ENCODE peak calls at places on chromosomes 1 and 21, in five cellular contexts. One of them, this sample, is unnamed.

GRCh38 chr1:150836129-150836773 is 28.2 kb upstream of the CTSK start:
- ATAC-seq in body of pancreas: no peak
- ATAC-seq in A549: no peak
- ATAC-seq in HepG2: no peak
- ATAC-seq in upper lobe of left lung: no peak
- ATAC-seq in this sample: no peak

GRCh38 chr1:64654519-64655341 is 90.1 kb upstream of the RAVER2 start:
- ATAC-seq in body of pancreas: no peak
- ATAC-seq in A549: no peak
- ATAC-seq in HepG2: no peak
- ATAC-seq in upper lobe of left lung: peak
- ATAC-seq in this sample: no peak

GRCh38 chr1:210850556-210850955 is 283.4 kb downstream of the KCNH1 start:
- ATAC-seq in body of pancreas: no peak
- ATAC-seq in A549: peak
- ATAC-seq in HepG2: no peak
- ATAC-seq in upper lobe of left lung: no peak
- ATAC-seq in this sample: no peak

GRCh38 chr1:156550346-156550745 is 22.0 kb downstream of the IQGAP3 start:
- ATAC-seq in body of pancreas: no peak
- ATAC-seq in A549: no peak
- ATAC-seq in HepG2: no peak
- ATAC-seq in upper lobe of left lung: no peak
- ATAC-seq in this sample: no peak

GRCh38 chr1:38872401-38873026 is 634 bp downstream of the MYCBP start:
- ATAC-seq in body of pancreas: peak
- ATAC-seq in A549: peak
- ATAC-seq in HepG2: peak
- ATAC-seq in upper lobe of left lung: peak
- ATAC-seq in this sample: peak

GRCh38 chr21:39087238-39087975 is 95.8 kb downstream of the PSMG1 start:
- ATAC-seq in body of pancreas: no peak
- ATAC-seq in A549: no peak
- ATAC-seq in HepG2: no peak
- ATAC-seq in upper lobe of left lung: no peak
- ATAC-seq in this sample: no peak

GRCh38 chr1:239675735-239676134 is 289.4 kb downstream of the CHRM3 start:
- ATAC-seq in body of pancreas: no peak
- ATAC-seq in A549: no peak
- ATAC-seq in HepG2: no peak
- ATAC-seq in upper lobe of left lung: no peak
- ATAC-seq in this sample: no peak

GRCh38 chr1:27336756-27337155 is 5.1 kb upstream of the SYTL1 start:
- ATAC-seq in body of pancreas: no peak
- ATAC-seq in A549: no peak
- ATAC-seq in HepG2: no peak
- ATAC-seq in upper lobe of left lung: no peak
- ATAC-seq in this sample: no peak

GRCh38 chr1:234866007-234866866 is 256.3 kb upstream of the IRF2BP2 start:
- ATAC-seq in body of pancreas: peak
- ATAC-seq in A549: peak
- ATAC-seq in HepG2: peak
- ATAC-seq in upper lobe of left lung: peak
- ATAC-seq in this sample: peak

GRCh38 chr1:37255111-37255795 is 219.1 kb upstream of the ZC3H12A start:
- ATAC-seq in body of pancreas: peak
- ATAC-seq in A549: peak
- ATAC-seq in HepG2: peak
- ATAC-seq in upper lobe of left lung: no peak
- ATAC-seq in this sample: no peak

GRCh38 chr1:51740652-51741051 is 123.8 kb downstream of the OSBPL9 start:
- ATAC-seq in body of pancreas: no peak
- ATAC-seq in A549: no peak
- ATAC-seq in HepG2: no peak
- ATAC-seq in upper lobe of left lung: no peak
- ATAC-seq in this sample: no peak

GRCh38 chr1:51749151-51749550 is 129.4 kb downstream of the NRDC start:
- ATAC-seq in body of pancreas: no peak
- ATAC-seq in A549: no peak
- ATAC-seq in HepG2: no peak
- ATAC-seq in upper lobe of left lung: no peak
- ATAC-seq in this sample: no peak

GRCh38 chr1:51744506-51745303 is 127.8 kb downstream of the OSBPL9 start:
- ATAC-seq in body of pancreas: no peak
- ATAC-seq in A549: no peak
- ATAC-seq in HepG2: no peak
- ATAC-seq in upper lobe of left lung: no peak
- ATAC-seq in this sample: no peak

GRCh38 chr1:51741121-51741681 is 124.3 kb downstream of the OSBPL9 start:
- ATAC-seq in body of pancreas: no peak
- ATAC-seq in A549: no peak
- ATAC-seq in HepG2: no peak
- ATAC-seq in upper lobe of left lung: no peak
- ATAC-seq in this sample: no peak

DNA sequence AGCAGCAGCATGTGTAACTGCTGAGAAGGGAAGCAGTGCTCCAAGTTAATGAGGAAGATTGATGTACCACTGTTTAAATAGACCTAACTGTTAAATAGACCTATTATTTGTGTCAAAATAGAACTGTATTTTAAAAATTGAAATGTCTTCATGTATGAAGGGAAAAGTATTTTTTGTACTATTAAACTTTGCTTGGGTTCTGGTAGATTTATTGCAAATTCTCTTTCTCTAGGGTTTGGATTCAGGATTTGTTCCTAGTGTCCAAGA is 128.3 kb downstream of the OSBPL9 start:
- ATAC-seq in body of pancreas: no peak
- ATAC-seq in A549: no peak
- ATAC-seq in HepG2: no peak
- ATAC-seq in upper lobe of left lung: no peak
- ATAC-seq in this sample: no peak
- TF ChIP-seq POLR2A in body of pancreas: no peak
- TF ChIP-seq POLR2A in A549: no peak
- TF ChIP-seq POLR2A in HepG2: no peak
- TF ChIP-seq POLR2A in upper lobe of left lung: no peak
- TF ChIP-seq POLR2A in this sample: no peak

GRCh38 chr1:206550446-206550845 is 43.1 kb downstream of the RASSF5 start:
- ATAC-seq in body of pancreas: peak
- ATAC-seq in A549: peak
- ATAC-seq in HepG2: no peak
- ATAC-seq in upper lobe of left lung: no peak
- ATAC-seq in this sample: no peak
- TF ChIP-seq POLR2A in body of pancreas: no peak
- TF ChIP-seq POLR2A in A549: no peak
- TF ChIP-seq POLR2A in HepG2: no peak
- TF ChIP-seq POLR2A in upper lobe of left lung: no peak
- TF ChIP-seq POLR2A in this sample: no peak

GRCh38 chr1:22050330-22050729 is 2.2 kb upstream of the CDC42 start:
- ATAC-seq in body of pancreas: no peak
- ATAC-seq in A549: no peak
- ATAC-seq in HepG2: no peak
- ATAC-seq in upper lobe of left lung: no peak
- ATAC-seq in this sample: no peak
- TF ChIP-seq POLR2A in body of pancreas: no peak
- TF ChIP-seq POLR2A in A549: no peak
- TF ChIP-seq POLR2A in HepG2: no peak
- TF ChIP-seq POLR2A in upper lobe of left lung: no peak
- TF ChIP-seq POLR2A in this sample: no peak

DNA sequence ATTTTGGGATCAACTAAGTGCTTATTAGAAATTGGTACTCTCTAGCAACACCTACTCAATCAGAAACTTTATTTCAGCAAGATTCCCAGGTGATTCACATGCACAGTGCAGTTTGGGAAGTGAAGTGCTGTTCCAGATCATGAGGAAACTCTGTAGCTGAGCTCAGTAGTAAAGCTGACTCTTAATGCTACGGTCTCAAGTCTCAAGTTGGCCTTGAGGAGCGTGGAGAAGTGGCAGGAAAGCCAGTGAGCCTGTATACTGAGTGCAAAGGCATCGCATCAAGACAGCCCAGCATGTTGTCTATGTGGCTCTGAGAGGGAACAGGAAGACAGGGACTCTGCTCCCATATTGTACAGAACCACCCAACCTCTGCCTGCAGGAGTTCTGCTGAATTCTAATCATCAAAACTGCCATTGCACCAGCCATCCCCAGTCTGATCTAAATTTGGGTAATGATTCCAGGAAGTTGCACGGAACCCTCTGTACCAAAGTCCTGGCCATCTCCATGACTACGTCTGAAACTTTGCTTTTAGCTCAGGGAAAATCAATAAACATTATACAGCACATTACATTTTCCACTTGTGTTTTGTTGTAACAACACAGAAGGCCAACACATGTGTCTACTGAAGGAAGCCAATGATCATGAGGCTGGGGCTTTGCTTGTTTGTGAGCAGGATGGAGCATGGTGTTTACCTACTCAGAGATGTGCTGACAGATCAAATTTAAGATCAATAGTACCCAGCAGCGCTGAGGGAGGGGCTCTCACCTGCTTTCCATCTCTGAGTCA is 105.1 kb upstream of the TLR5 start:
- ATAC-seq in body of pancreas: peak
- ATAC-seq in A549: no peak
- ATAC-seq in HepG2: peak
- ATAC-seq in upper lobe of left lung: peak
- ATAC-seq in this sample: no peak
- TF ChIP-seq POLR2A in body of pancreas: no peak
- TF ChIP-seq POLR2A in A549: no peak
- TF ChIP-seq POLR2A in HepG2: no peak
- TF ChIP-seq POLR2A in upper lobe of left lung: no peak
- TF ChIP-seq POLR2A in this sample: no peak

DNA sequence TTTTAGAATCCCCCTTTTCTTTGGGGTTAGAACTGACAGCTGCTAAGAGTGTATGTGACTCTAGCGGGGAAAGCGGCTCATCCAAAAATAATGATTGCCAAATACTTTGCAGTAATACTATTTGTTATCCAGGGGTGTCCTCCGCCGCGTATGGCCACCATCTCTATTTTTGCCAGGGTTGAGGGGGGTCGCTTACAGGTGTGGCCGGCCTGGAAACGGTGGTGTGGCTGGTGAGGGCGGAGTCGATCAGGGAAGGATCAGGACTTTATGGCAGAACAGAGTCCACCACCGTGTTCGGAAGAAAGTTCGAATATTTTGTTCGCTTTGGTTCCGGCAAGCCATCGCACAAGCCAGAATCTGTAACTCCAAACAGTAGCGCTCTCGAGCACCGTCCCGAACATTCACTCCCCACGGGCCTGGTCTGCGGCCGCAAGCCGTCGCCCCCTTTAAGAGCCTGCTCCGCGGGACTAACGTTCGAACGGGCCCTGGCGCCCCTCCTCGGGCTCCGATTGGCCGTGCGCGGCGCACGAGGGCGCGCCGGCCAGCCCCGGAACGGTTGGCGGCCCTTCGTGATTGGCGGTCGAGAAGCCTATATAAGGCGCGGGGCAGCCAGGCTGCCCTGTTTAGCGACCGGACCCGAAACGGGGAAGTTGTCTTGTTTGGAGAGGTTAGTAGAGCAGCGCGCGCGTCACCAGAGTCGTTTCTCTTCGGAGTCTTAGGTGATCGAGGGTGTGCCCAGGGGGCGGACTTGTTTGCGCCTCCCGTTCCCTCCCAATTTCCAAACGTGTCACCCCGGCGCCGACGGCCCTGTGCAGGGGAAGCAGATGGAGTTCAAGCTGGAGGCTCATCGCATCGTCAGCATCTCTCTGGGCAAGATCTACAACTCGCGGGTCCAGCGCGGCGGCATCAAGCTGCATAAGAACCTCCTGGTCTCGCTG is at the start of gene IER5:
- ATAC-seq in body of pancreas: peak
- ATAC-seq in A549: peak
- ATAC-seq in HepG2: peak
- ATAC-seq in upper lobe of left lung: peak
- ATAC-seq in this sample: peak
- TF ChIP-seq POLR2A in body of pancreas: peak
- TF ChIP-seq POLR2A in A549: peak
- TF ChIP-seq POLR2A in HepG2: peak
- TF ChIP-seq POLR2A in upper lobe of left lung: peak
- TF ChIP-seq POLR2A in this sample: peak

DNA sequence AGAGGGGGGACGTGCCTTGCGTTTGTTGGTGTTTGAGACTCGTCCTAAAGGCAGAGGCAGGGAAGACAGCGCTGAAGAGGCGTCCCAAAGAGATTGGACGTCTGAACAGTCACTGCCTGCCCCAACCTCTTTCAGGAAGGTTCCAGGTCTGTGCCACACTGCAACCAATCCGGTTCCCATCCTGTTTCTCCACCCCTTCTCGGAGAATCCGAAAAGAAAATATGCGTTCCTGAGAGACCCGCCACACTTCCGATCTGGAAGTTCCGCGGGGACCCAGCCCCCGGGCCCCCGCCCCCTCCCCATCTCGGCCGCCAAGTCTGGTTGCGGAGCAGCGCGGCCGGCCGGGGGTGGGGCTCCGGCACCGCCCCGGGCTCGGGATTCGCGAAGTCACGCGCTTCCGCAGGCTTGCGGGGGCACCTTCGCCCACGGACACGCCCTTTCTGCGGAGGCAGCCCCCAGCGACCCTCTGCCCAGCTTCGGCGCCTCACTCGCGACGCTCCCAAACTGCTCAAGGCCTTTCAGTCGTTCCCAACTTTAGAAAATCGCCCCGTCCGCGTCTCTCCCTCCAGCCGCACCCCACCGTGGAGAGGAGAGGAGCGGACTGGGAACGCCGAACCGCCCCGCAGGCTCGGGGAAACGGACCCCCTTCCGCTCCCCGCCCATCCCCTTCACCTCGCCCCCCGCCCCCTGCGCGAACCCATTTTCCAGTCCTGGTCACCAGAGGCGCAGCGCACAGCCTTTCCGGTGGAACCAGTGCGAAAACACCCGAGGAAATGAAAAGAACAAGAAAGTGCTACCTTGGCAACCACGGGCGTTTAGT is 124.6 kb upstream of the DPYD start:
- ATAC-seq in body of pancreas: no peak
- ATAC-seq in A549: peak
- ATAC-seq in HepG2: peak
- ATAC-seq in upper lobe of left lung: peak
- ATAC-seq in this sample: no peak
- TF ChIP-seq POLR2A in body of pancreas: no peak
- TF ChIP-seq POLR2A in A549: peak
- TF ChIP-seq POLR2A in HepG2: no peak
- TF ChIP-seq POLR2A in upper lobe of left lung: no peak
- TF ChIP-seq POLR2A in this sample: no peak

DNA sequence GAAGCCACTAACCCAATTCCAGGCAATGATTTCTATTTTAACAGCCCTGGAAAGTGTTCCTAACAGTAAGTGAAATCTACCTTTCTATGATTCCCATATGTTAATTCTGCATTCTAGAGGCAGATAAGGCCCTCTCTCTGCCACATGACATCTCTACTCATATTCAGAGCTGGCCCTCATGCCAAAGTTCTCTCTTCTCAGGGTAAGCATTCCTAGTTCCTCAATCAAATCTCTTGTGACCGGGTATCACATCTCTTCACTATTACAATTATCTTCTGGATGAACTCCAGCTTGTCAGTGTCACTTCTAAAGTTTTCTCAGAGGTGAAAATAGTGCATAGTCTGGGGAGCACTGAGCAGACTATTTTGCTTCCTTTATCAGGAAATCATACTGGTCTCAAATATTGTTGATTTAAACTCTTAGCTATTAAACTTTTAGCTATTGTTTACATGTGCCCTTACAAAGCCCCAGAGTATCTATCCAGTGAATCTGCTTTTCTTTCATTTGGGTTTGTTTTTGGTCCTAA is 66.4 kb upstream of the TNFSF18 start:
- ATAC-seq in body of pancreas: no peak
- ATAC-seq in A549: no peak
- ATAC-seq in HepG2: no peak
- ATAC-seq in upper lobe of left lung: peak
- ATAC-seq in this sample: no peak
- TF ChIP-seq POLR2A in body of pancreas: no peak
- TF ChIP-seq POLR2A in A549: no peak
- TF ChIP-seq POLR2A in HepG2: no peak
- TF ChIP-seq POLR2A in upper lobe of left lung: no peak
- TF ChIP-seq POLR2A in this sample: no peak

This sample was measured in gastroesophageal sphincter.